ENCODE peak calls at places on chromosomes 16 and 17, in four cellular contexts. E, P, D and A are unnamed samples.

GRCh38 chr16:81542609-81543570 is 98.3 kb downstream of the CMIP start:
- DNase-seq in E (no peak), P (no peak), D (no peak), A (no peak)

GRCh38 chr16:19639986-19640421 is 78.0 kb downstream of the KNOP1 start:
- DNase-seq in E (peak; percentile 13), P (no peak), D (no peak), A (peak; percentile 42)

GRCh38 chr16:80570106-80570478 is 29.3 kb downstream of the DYNLRB2 start:
- DNase-seq in E (peak; percentile 69), P (no peak), D (no peak), A (no peak)

GRCh38 chr16:83338941-83339340 is 468.8 kb upstream of the HSBP1 start:
- DNase-seq in E (peak; percentile 37), P (no peak), D (no peak), A (no peak)

GRCh38 chr16:12096162-12096781 is 119.7 kb downstream of the SNX29 start:
- DNase-seq in E (no peak), P (no peak), D (no peak), A (no peak)

GRCh38 chr16:55842369-55843104 is 9.6 kb upstream of the CES1 start:
- DNase-seq in E (peak; percentile 63), P (peak; percentile 35), D (no peak), A (peak; percentile 9)

GRCh38 chr16:12054868-12055267 is 78.3 kb downstream of the SNX29 start:
- DNase-seq in E (no peak), P (no peak), D (no peak), A (no peak)

GRCh38 chr17:61385091-61385868 is 14.4 kb upstream of the TBX2 start:
- DNase-seq in E (no peak), P (no peak), D (peak; percentile 41), A (no peak)

GRCh38 chr17:81519284-81520020 is 6.9 kb upstream of the ACTG1 start:
- DNase-seq in E (no peak), P (no peak), D (peak; percentile 58), A (peak; percentile 69)

GRCh38 chr16:74984194-74984669 is 691 bp downstream of the WDR59 start:
- DNase-seq in E (peak; percentile 38), P (no peak), D (no peak), A (peak; percentile 12)

GRCh38 chr16:30741461-30741914 is 6.7 kb upstream of the PHKG2 start:
- DNase-seq in E (peak; percentile 75), P (no peak), D (no peak), A (no peak)

GRCh38 chr17:79587945-79588344 is 22.9 kb downstream of the RBFOX3 start:
- DNase-seq in E (no peak), P (no peak), D (no peak), A (no peak)

GRCh38 chr17:50177476-50177875 is 11.7 kb downstream of the SGCA start:
- DNase-seq in E (no peak), P (no peak), D (peak; percentile 48), A (no peak)

GRCh38 chr16:58331024-58331707 is 36.3 kb upstream of the PRSS54 start:
- DNase-seq in E (no peak), P (no peak), D (no peak), A (no peak)

GRCh38 chr17:39816272-39816671 is 47.8 kb downstream of the IKZF3 start:
- DNase-seq in E (no peak), P (no peak), D (no peak), A (no peak)

GRCh38 chr16:88914750-88915368 is 48.4 kb upstream of the PABPN1L start:
- DNase-seq in E (peak; percentile 45), P (no peak), D (peak; percentile 81), A (no peak)

GRCh38 chr16:80303691-80304090 is 237.1 kb upstream of the DYNLRB2 start:
- DNase-seq in E (no peak), P (no peak), D (no peak), A (no peak)

DNA sequence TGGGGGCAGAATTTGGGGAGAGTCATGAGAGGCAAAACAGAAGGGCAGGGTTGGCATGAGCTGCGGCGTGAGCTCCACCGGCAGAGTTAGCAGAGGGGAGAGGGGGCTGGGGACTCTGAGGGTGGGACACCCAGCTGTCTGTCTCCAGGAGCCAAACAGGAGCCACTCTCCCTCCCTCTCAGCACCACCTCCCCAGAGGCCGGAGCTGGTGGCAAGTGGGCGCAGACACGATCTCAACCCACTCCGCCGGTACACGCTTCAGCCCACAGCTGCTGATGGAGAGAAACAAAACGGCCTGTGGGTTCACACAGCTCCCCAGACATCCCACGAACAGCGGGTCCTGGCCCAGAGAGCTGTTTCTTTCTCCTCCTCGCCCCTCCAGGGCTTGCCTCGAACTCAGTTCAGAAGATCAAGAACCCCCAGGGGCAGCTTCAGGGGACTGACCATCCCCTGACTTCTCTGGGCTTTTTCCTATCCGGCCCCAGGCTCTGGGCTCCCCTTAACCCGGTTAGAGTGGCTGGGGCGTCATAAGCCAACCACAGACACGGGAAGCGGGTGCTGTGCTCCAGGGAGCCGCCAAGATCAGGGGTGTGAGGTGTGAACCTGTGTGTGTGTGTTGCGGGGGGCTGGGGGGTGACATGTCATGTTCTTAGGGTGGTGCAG is 7.6 kb downstream of the RHBDF2 start:
- DNase-seq in E (no peak), P (no peak), D (no peak), A (no peak)
- H3K4me1 ChIP-seq in E (peaks cover 9% of the 10 kb centered on the region), P (peaks cover 45% of the 10 kb centered on the region), D (peaks cover 43% of the 10 kb centered on the region), A (peaks cover 53% of the 10 kb centered on the region)

GRCh38 chr17:42246515-42246914 is 29.7 kb downstream of the STAT5B start:
- DNase-seq in E (no peak), P (no peak), D (no peak), A (no peak)
- H3K4me1 ChIP-seq in E (peaks cover 9% of the 10 kb centered on the region), P (peaks cover 45% of the 10 kb centered on the region), D (peaks cover 64% of the 10 kb centered on the region), A (peaks cover 49% of the 10 kb centered on the region)

DNA sequence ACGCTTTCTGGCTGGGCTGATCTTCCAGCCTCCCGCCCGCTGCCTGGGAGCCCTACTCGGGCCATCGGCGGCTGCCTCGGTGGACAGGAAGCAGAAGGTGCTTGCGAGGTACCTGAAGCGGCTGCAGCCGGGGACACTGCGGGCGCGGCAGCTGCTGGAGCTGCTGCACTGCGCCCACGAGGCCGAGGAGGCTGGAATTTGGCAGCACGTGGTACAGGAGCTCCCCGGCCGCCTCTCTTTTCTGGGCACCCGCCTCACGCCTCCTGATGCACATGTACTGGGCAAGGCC is 30.7 kb downstream of the CIITA start:
- DNase-seq in E (no peak), P (no peak), D (no peak), A (no peak)
- H3K4me1 ChIP-seq in E (no peaks in the 10 kb centered on the region), P (peaks cover 4% of the 10 kb centered on the region), D (no peaks in the 10 kb centered on the region), A (no peaks in the 10 kb centered on the region)

GRCh38 chr16:50284131-50284911 is 18.0 kb downstream of the ADCY7 start:
- DNase-seq in E (no peak), P (no peak), D (peak; percentile 76), A (no peak)
- H3K4me1 ChIP-seq in E (no peaks in the 10 kb centered on the region), P (peaks cover 26% of the 10 kb centered on the region), D (peaks cover 11% of the 10 kb centered on the region), A (peaks cover 66% of the 10 kb centered on the region)

GRCh38 chr16:70789231-70789926 is 11.6 kb downstream of the VAC14 start:
- DNase-seq in E (peak; percentile 61), P (peak; percentile 43), D (peak; percentile 74), A (no peak)
- H3K4me1 ChIP-seq in E (peaks cover 19% of the 10 kb centered on the region), P (no peaks in the 10 kb centered on the region), D (peaks cover 21% of the 10 kb centered on the region), A (no peaks in the 10 kb centered on the region)